ENCODE peak calls at places on chromosomes 12 and 14, in six cellular contexts. G is AG20443; N is dermis blood vessel endothelial cell; A is nephron progenitor cell; L is AG09309; Z is stimulated activated CD4-positive, alpha-beta T cell treated with anti-CD3 and anti-CD28 coated beads, Interleukin-12 subunit alpha, Interleukin-12 subunit beta, amount 100 ng/mL, for 4 hours. O is an unnamed sample.

GRCh38 chr12:125283521-125283920 is 218.3 kb downstream of the AACS start:
- DNase-seq in Z (no peak), N (no peak), A (no peak), L (no peak), G (no peak), O (no peak)

GRCh38 chr12:74076918-74077317 is 460.7 kb upstream of the ATXN7L3B start:
- DNase-seq in L (no peak), A (no peak), Z (no peak), N (no peak), G (no peak), O (no peak)

GRCh38 chr12:34124608-34125007 is 102.3 kb downstream of the ALG10 start:
- DNase-seq in A (no peak), N (no peak), G (no peak), Z (no peak), L (no peak), O (no peak)

GRCh38 chr12:3313066-3313465 is 177.9 kb upstream of the PRMT8 start:
- DNase-seq in L (peak), N (no peak), A (no peak), G (peak), Z (no peak), O (no peak)

GRCh38 chr14:77613207-77613606 is 3.2 kb downstream of the SPTLC2 start:
- DNase-seq in L (no peak), N (peak), A (no peak), G (no peak), Z (no peak), O (no peak)

GRCh38 chr14:61355892-61356325 is 34.5 kb downstream of the PRKCH start:
- DNase-seq in L (no peak), Z (peak), N (peak), G (no peak), A (no peak), O (peak)

GRCh38 chr14:83047436-83047835 is 1513.8 kb upstream of the SEL1L start:
- DNase-seq in L (no peak), N (no peak), A (no peak), Z (no peak), G (no peak), O (no peak)

GRCh38 chr12:57343703-57344378 is 87.0 kb downstream of the R3HDM2 start:
- DNase-seq in N (no peak), L (no peak), G (no peak), Z (no peak), A (no peak), O (no peak)

GRCh38 chr14:81471062-81471461 is 62.6 kb downstream of the SEL1L start:
- DNase-seq in N (no peak), G (no peak), A (no peak), Z (no peak), L (no peak), O (no peak)

O was measured in SW 1271.